ENCODE peak calls at places on chromosomes 4 and X, in ten cellular contexts. U is transverse colon; J is pancreas; I is osteoblast; P is cardiac muscle cell; Q is AG04450; W is stomach; T is fibroblast of lung; S is spleen; D is CD8-positive, alpha-beta T cell. M is an unnamed sample. For H3K27me3, the result is how much of the 10 kb centered on the place peaks cover.

GRCh38 chr4:148964456-148964855 is 522.2 kb upstream of the NR3C2 start:
- DNase-seq in U (no peak), J (no peak), I (no peak), P (no peak), Q (no peak), W (no peak), T (no peak), S (no peak), D (no peak), M (no peak)

GRCh38 chr4:48428926-48429325 is 54.2 kb upstream of the SLC10A4 start:
- DNase-seq in U (no peak), J (no peak), I (no peak), P (no peak), Q (no peak), W (no peak), T (no peak), S (no peak), D (no peak), M (no peak)

GRCh38 chr4:88204882-88205281 is 46.4 kb upstream of the ABCG2 start:
- DNase-seq in U (no peak), J (no peak), I (peak), P (no peak), Q (no peak), W (no peak), T (no peak), S (no peak), D (no peak), M (no peak)

GRCh38 chrX:68648960-68649359 is 1.5 kb downstream of the STARD8 start:
- DNase-seq in U (no peak), J (no peak), I (no peak), P (peak), Q (no peak), W (no peak), T (peak), S (no peak), D (no peak), M (no peak)

GRCh38 chrX:3204606-3205005 is 141.8 kb downstream of the MXRA5 start:
- DNase-seq in U (no peak), J (no peak), I (no peak), P (no peak), Q (no peak), W (no peak), T (no peak), S (no peak), D (no peak), M (no peak)

GRCh38 chr4:87872043-87872442 is 39.3 kb downstream of the MEPE start:
- DNase-seq in U (no peak), J (no peak), I (no peak), P (no peak), Q (no peak), W (no peak), T (no peak), S (no peak), D (no peak), M (no peak)

GRCh38 chrX:96379951-96380350 is 304.7 kb upstream of the DIAPH2 start:
- DNase-seq in U (no peak), J (no peak), I (no peak), P (no peak), Q (no peak), W (no peak), T (no peak), S (no peak), D (no peak), M (no peak)

GRCh38 chr4:3219761-3220481 is 29.0 kb upstream of the MSANTD1 start:
- DNase-seq in U (no peak), J (no peak), I (peak), P (no peak), Q (no peak), W (no peak), T (no peak), S (no peak), D (no peak), M (no peak)

GRCh38 chrX:55714111-55714510 is 3.4 kb upstream of the RRAGB start:
- DNase-seq in U (no peak), J (no peak), I (no peak), P (no peak), Q (no peak), W (no peak), T (no peak), S (no peak), D (no peak), M (no peak)

GRCh38 chr4:89403826-89404225 is 96.2 kb upstream of the GPRIN3 start:
- DNase-seq in U (no peak), J (no peak), I (no peak), P (no peak), Q (no peak), W (no peak), T (no peak), S (no peak), D (no peak), M (no peak)

GRCh38 chr4:891747-892146 is 40.4 kb downstream of the GAK start:
- DNase-seq in U (no peak), J (peak), I (no peak), P (peak), Q (no peak), W (no peak), T (no peak), S (no peak), D (no peak), M (no peak)

GRCh38 chr4:56662782-56663468 is 18.2 kb downstream of the HOPX start:
- DNase-seq in U (no peak), J (no peak), I (no peak), P (peak), Q (no peak), W (no peak), T (no peak), S (no peak), D (no peak), M (no peak)

GRCh38 chr4:56671373-56671772 is 9.7 kb downstream of the HOPX start:
- DNase-seq in U (no peak), J (no peak), I (no peak), P (no peak), Q (no peak), W (no peak), T (no peak), S (no peak), D (no peak), M (no peak)

GRCh38 chr4:56671860-56672259 is 9.2 kb downstream of the HOPX start:
- DNase-seq in U (no peak), J (no peak), I (no peak), P (no peak), Q (no peak), W (no peak), T (no peak), S (no peak), D (no peak), M (no peak)

GRCh38 chr4:56666279-56666678 is 14.8 kb downstream of the HOPX start:
- DNase-seq in U (no peak), J (no peak), I (peak), P (no peak), Q (no peak), W (no peak), T (no peak), S (no peak), D (no peak), M (no peak)

GRCh38 chr4:56668267-56668666 is 12.8 kb downstream of the HOPX start:
- DNase-seq in U (peak), J (no peak), I (no peak), P (peak), Q (no peak), W (no peak), T (no peak), S (no peak), D (no peak), M (no peak)
- TF ChIP-seq CTCF in U (peak), J (no peak), I (peak), P (peak), Q (peak), W (no peak), T (peak), S (no peak), D (no peak), M (no peak)

DNA sequence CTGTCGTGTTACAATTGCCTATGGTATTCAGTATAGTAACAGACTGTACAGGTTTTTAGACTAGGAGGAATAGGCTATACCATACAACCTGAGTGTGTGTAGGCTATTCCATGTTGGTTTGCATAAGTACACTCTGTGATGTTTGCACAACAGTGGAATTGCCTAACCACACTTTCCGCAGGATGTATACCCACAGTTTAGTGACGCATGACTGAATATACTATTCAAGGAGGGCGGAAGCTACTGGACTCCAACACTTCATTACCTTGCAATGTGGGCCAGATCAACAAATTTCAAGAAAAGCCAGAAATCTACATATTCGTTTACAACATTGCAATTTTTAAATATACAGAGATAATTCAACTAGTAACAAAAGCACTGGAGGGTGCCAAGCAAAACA is 317.2 kb downstream of the PDGFC start:
- DNase-seq in U (no peak), J (no peak), I (no peak), P (no peak), Q (no peak), W (no peak), T (peak), S (no peak), D (no peak), M (no peak)
- H3K27me3 ChIP-seq in U (under half), J (under half), I (under half), P (under half), Q (under half), W (under half), T (under half), S (under half), D (under half), M (under half)

GRCh38 chr4:13531609-13531998 is 12.7 kb downstream of the NKX3-2 start:
- DNase-seq in U (no peak), J (no peak), I (no peak), P (no peak), Q (no peak), W (no peak), T (no peak), S (no peak), D (no peak), M (no peak)
- H3K4me3 ChIP-seq in U (no peak), J (no peak), I (no peak), P (no peak), Q (no peak), W (no peak), T (no peak), S (no peak), D (no peak), M (no peak)

DNA sequence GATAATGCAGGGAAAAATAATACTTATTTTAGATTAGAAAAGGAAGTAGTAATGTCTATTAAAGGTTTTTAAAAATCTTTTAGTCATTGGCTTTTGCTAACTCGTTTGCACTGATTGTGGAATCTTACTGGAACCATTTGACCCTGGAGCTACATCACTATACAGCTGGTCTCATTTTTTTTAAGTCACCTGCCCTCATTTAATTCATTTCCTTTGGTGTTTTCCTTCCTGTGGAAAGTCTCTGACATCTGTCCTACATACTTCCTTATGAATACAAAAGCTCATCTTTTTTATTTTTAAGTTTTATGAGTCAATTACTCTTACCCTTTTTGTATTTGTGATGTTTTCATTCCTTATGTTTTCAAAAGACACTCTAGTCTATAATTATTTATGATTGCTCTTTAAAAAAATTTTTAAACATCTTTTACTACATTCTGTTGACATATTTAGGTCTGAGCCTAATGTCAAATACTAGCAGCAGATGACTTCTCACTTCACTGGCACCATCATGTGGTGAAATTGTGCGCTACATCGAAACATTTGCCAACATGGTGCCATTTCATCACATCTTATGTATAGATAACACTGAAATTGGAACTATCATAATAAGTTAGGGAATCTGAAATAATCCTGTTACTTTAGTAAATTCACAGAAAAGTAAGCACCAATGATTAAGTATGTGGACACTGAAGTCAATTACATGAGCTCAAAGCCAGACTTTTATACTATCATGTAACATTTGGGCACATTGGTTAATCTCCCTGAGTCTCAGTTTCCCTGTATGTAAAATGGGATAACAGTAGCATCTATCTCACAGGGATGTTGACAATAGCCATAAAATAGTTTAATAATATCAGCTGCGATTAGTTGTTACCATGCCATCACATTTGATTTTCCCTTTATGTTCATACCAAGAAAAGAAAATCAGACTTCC is 9.4 kb upstream of the MMAA start:
- DNase-seq in U (peak), J (peak), I (no peak), P (peak), Q (no peak), W (peak), T (peak), S (no peak), D (peak), M (no peak)
- TF ChIP-seq CTCF in U (peak), J (peak), I (peak), P (peak), Q (peak), W (no peak), T (peak), S (peak), D (peak), M (peak)

GRCh38 chrX:125439194-125439849 is 119.7 kb downstream of the TEX13C start:
- DNase-seq in U (no peak), J (no peak), I (no peak), P (no peak), Q (no peak), W (no peak), T (no peak), S (no peak), D (no peak), M (no peak)
- H3K27me3 ChIP-seq in U (under half), J (under half), I (under half), P (under half), Q (under half), W (under half), T (under half), S (under half), D (under half), M (under half)

DNA sequence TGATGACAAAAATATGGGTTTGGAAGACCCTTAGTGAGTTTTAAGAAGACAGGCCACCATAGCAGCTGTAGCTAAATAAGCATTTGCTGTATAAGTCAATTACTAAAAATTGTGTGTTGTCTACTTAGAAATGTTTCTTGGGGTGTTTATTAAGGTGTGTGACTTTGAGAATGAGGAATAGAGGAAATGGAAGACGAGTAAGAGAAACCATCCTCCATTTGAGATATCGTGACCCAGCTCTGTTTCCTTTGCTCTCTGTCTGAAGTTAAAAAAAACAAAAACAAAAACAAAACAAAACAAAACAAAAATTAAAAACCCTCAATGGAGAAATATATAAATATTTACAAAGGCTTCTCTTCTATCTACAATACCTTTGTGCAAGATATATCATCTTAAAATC is 41.7 kb upstream of the FAM9C start:
- DNase-seq in U (no peak), J (no peak), I (no peak), P (no peak), Q (no peak), W (no peak), T (no peak), S (no peak), D (no peak), M (no peak)
- H3K4me3 ChIP-seq in U (no peak), J (no peak), I (no peak), P (no peak), Q (no peak), W (no peak), T (no peak), S (no peak), D (peak), M (no peak)

DNA sequence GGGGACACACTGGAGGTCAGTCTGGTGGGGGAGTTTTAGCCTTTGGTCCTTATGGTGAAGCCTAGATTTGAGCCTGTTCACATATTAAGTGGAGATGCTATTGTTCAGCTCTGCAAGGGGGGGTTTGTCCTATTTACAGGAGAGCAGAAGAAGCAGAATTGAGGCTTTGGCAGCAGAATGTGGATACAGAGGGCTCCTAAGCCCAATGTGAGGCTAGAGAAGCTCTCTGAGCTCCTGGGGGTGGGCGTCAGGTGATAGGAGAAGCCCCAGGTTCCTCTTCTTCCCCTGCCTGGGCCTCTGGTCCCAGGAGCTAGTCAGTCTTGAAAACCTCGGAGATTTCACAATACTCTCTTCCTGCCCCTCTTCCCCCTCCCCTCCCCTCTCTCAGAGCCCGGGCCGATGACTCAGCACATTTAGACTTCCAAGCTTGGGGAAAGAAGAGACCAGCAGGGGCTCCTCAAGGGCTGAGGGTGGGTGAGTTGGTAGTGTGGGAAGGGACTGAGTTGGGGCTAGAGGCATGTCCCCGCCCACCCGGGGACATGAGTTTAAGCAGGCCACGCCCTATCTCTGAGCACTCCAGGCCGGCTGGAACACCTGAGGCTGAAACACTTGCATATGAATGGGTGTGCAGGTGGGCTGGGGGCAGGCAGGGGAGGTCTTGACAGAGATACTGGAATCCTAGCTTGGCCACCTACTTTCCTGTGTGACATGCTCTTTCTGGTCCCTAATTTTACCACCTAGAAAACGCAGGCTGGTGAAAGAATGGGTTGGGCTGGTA is 3.4 kb downstream of the TFE3 start:
- DNase-seq in U (peak), J (peak), I (peak), P (peak), Q (peak), W (peak), T (peak), S (peak), D (no peak), M (peak)
- TF ChIP-seq CTCF in U (no peak), J (no peak), I (no peak), P (peak), Q (peak), W (no peak), T (peak), S (no peak), D (no peak), M (peak)

DNA sequence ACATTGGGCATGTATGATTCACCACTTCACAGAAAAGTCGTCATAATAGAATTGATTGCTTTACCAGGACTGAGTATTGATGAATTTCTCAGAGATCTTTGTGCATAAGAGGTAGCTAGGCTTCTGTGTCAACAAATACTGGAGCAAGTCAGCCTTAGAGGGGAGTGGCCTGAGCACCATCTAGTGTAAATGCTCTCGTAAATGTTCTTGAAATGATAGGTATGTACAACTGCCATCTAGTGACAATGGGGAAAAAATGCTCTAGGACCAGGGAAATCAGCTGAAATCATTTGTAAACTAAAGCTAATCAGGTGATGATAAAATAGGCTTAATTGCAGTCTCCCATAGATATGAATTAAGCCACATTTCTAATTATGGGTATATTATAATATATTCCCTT is 309.4 kb upstream of the FMR1 start:
- DNase-seq in U (no peak), J (no peak), I (no peak), P (no peak), Q (no peak), W (no peak), T (no peak), S (no peak), D (no peak), M (no peak)
- H3K27me3 ChIP-seq in U (under half), J (under half), I (under half), P (under half), Q (under half), W (under half), T (under half), S (under half), D (under half), M (under half)

GRCh38 chr4:25177147-25177546 is 16.9 kb upstream of the SEPSECS start:
- DNase-seq in U (no peak), J (no peak), I (no peak), P (no peak), Q (no peak), W (no peak), T (no peak), S (no peak), D (no peak), M (no peak)

GRCh38 chr4:25171451-25171850 is 11.2 kb upstream of the SEPSECS start:
- DNase-seq in U (no peak), J (no peak), I (no peak), P (no peak), Q (no peak), W (no peak), T (no peak), S (no peak), D (no peak), M (no peak)

GRCh38 chr4:25169446-25169845 is 9.2 kb upstream of the SEPSECS start:
- DNase-seq in U (no peak), J (no peak), I (no peak), P (no peak), Q (no peak), W (no peak), T (no peak), S (no peak), D (no peak), M (no peak)

GRCh38 chr4:25174674-25175073 is 14.4 kb upstream of the SEPSECS start:
- DNase-seq in U (no peak), J (no peak), I (no peak), P (no peak), Q (no peak), W (no peak), T (no peak), S (no peak), D (no peak), M (no peak)

GRCh38 chr4:25172964-25173917 is 13.0 kb upstream of the SEPSECS start:
- DNase-seq in U (no peak), J (no peak), I (peak), P (no peak), Q (peak), W (no peak), T (peak), S (no peak), D (no peak), M (peak)
- H3K4me3 ChIP-seq in U (no peak), J (no peak), I (peak), P (no peak), Q (peak), W (no peak), T (peak), S (no peak), D (no peak), M (no peak)

GRCh38 chrX:151753313-151754041 is 18.9 kb downstream of the CNGA2 start:
- DNase-seq in U (peak), J (peak), I (peak), P (peak), Q (peak), W (peak), T (peak), S (peak), D (no peak), M (no peak)
- TF ChIP-seq CTCF in U (peak), J (peak), I (peak), P (peak), Q (peak), W (no peak), T (peak), S (peak), D (no peak), M (peak)